ENCODE peak calls at places on chromosome 7, in eight cellular contexts. One of them, this sample, is unnamed.

GRCh38 chr7:103113164-103113563 is 35.7 kb downstream of the NAPEPLD start:
- DNase-seq in NCI-H1048: no peak
- DNase-seq in skeletal muscle cell: peak
- DNase-seq in GM13976: no peak
- DNase-seq in GM12878: no peak
- DNase-seq in ovary: no peak
- DNase-seq in naive B cell: no peak
- DNase-seq in kidney tubule cell: peak
- DNase-seq in this sample: no peak

GRCh38 chr7:116524609-116525297 is at the start of gene CAV1:
- DNase-seq in NCI-H1048: no peak
- DNase-seq in skeletal muscle cell: peak
- DNase-seq in GM13976: peak
- DNase-seq in GM12878: no peak
- DNase-seq in ovary: peak
- DNase-seq in naive B cell: peak
- DNase-seq in kidney tubule cell: peak
- DNase-seq in this sample: peak

GRCh38 chr7:6117533-6117932 is 86.4 kb downstream of the ANKRD61 start:
- DNase-seq in NCI-H1048: no peak
- DNase-seq in skeletal muscle cell: no peak
- DNase-seq in GM13976: no peak
- DNase-seq in GM12878: no peak
- DNase-seq in ovary: no peak
- DNase-seq in naive B cell: no peak
- DNase-seq in kidney tubule cell: no peak
- DNase-seq in this sample: no peak

GRCh38 chr7:6160191-6160623 is 112.2 kb downstream of the CYTH3 start:
- DNase-seq in NCI-H1048: no peak
- DNase-seq in skeletal muscle cell: peak
- DNase-seq in GM13976: no peak
- DNase-seq in GM12878: no peak
- DNase-seq in ovary: peak
- DNase-seq in naive B cell: no peak
- DNase-seq in kidney tubule cell: peak
- DNase-seq in this sample: peak

GRCh38 chr7:101916876-101917275 is 99.5 kb downstream of the CUX1 start:
- DNase-seq in NCI-H1048: no peak
- DNase-seq in skeletal muscle cell: no peak
- DNase-seq in GM13976: no peak
- DNase-seq in GM12878: no peak
- DNase-seq in ovary: peak
- DNase-seq in naive B cell: no peak
- DNase-seq in kidney tubule cell: no peak
- DNase-seq in this sample: no peak

GRCh38 chr7:158067931-158068482 is 519.6 kb downstream of the PTPRN2 start:
- DNase-seq in NCI-H1048: no peak
- DNase-seq in skeletal muscle cell: no peak
- DNase-seq in GM13976: no peak
- DNase-seq in GM12878: no peak
- DNase-seq in ovary: no peak
- DNase-seq in naive B cell: no peak
- DNase-seq in kidney tubule cell: no peak
- DNase-seq in this sample: no peak

GRCh38 chr7:44066494-44067063 is 1.2 kb upstream of the PGAM2 start:
- DNase-seq in NCI-H1048: no peak
- DNase-seq in skeletal muscle cell: no peak
- DNase-seq in GM13976: no peak
- DNase-seq in GM12878: no peak
- DNase-seq in ovary: peak
- DNase-seq in naive B cell: no peak
- DNase-seq in kidney tubule cell: no peak
- DNase-seq in this sample: no peak

GRCh38 chr7:149373089-149373488 is 87.8 kb downstream of the ZNF777 start:
- DNase-seq in NCI-H1048: no peak
- DNase-seq in skeletal muscle cell: no peak
- DNase-seq in GM13976: no peak
- DNase-seq in GM12878: no peak
- DNase-seq in ovary: no peak
- DNase-seq in naive B cell: no peak
- DNase-seq in kidney tubule cell: no peak
- DNase-seq in this sample: no peak

GRCh38 chr7:13414181-13414580 is 575.3 kb downstream of the ETV1 start:
- DNase-seq in NCI-H1048: no peak
- DNase-seq in skeletal muscle cell: no peak
- DNase-seq in GM13976: no peak
- DNase-seq in GM12878: no peak
- DNase-seq in ovary: no peak
- DNase-seq in naive B cell: no peak
- DNase-seq in kidney tubule cell: no peak
- DNase-seq in this sample: no peak

GRCh38 chr7:151566897-151567320 is 47.2 kb upstream of the RHEB start:
- DNase-seq in NCI-H1048: no peak
- DNase-seq in skeletal muscle cell: no peak
- DNase-seq in GM13976: no peak
- DNase-seq in GM12878: no peak
- DNase-seq in ovary: no peak
- DNase-seq in naive B cell: no peak
- DNase-seq in kidney tubule cell: no peak
- DNase-seq in this sample: no peak

GRCh38 chr7:7731732-7732131 is 13.3 kb upstream of the RPA3 start:
- DNase-seq in NCI-H1048: no peak
- DNase-seq in skeletal muscle cell: no peak
- DNase-seq in GM13976: no peak
- DNase-seq in GM12878: no peak
- DNase-seq in ovary: no peak
- DNase-seq in naive B cell: no peak
- DNase-seq in kidney tubule cell: no peak
- DNase-seq in this sample: peak

GRCh38 chr7:112362053-112362650 is 88.1 kb upstream of the IFRD1 start:
- DNase-seq in NCI-H1048: no peak
- DNase-seq in skeletal muscle cell: no peak
- DNase-seq in GM13976: no peak
- DNase-seq in GM12878: no peak
- DNase-seq in ovary: no peak
- DNase-seq in naive B cell: no peak
- DNase-seq in kidney tubule cell: no peak
- DNase-seq in this sample: no peak

GRCh38 chr7:116571037-116571436 is 46.2 kb downstream of the CAV1 start:
- DNase-seq in NCI-H1048: no peak
- DNase-seq in skeletal muscle cell: peak
- DNase-seq in GM13976: no peak
- DNase-seq in GM12878: no peak
- DNase-seq in ovary: no peak
- DNase-seq in naive B cell: no peak
- DNase-seq in kidney tubule cell: peak
- DNase-seq in this sample: peak

GRCh38 chr7:95052692-95053091 is 145.3 kb downstream of the PPP1R9A start:
- DNase-seq in NCI-H1048: no peak
- DNase-seq in skeletal muscle cell: no peak
- DNase-seq in GM13976: no peak
- DNase-seq in GM12878: no peak
- DNase-seq in ovary: no peak
- DNase-seq in naive B cell: no peak
- DNase-seq in kidney tubule cell: no peak
- DNase-seq in this sample: no peak

GRCh38 chr7:76233538-76234281 is 32.0 kb downstream of the SRRM3 start:
- DNase-seq in NCI-H1048: no peak
- DNase-seq in skeletal muscle cell: no peak
- DNase-seq in GM13976: no peak
- DNase-seq in GM12878: no peak
- DNase-seq in ovary: no peak
- DNase-seq in naive B cell: no peak
- DNase-seq in kidney tubule cell: no peak
- DNase-seq in this sample: no peak

GRCh38 chr7:30917216-30917893 is 5.7 kb downstream of the AQP1 start:
- DNase-seq in NCI-H1048: no peak
- DNase-seq in skeletal muscle cell: no peak
- DNase-seq in GM13976: no peak
- DNase-seq in GM12878: no peak
- DNase-seq in ovary: no peak
- DNase-seq in naive B cell: no peak
- DNase-seq in kidney tubule cell: no peak
- DNase-seq in this sample: no peak

GRCh38 chr7:95096123-95096395 is 188.7 kb downstream of the PPP1R9A start:
- DNase-seq in NCI-H1048: no peak
- DNase-seq in skeletal muscle cell: no peak
- DNase-seq in GM13976: no peak
- DNase-seq in GM12878: no peak
- DNase-seq in ovary: no peak
- DNase-seq in naive B cell: no peak
- DNase-seq in kidney tubule cell: no peak
- DNase-seq in this sample: no peak

This sample was measured in endothelial cell of umbilical vein.